ENCODE peak calls at places on chromosomes 5 and 9, in five cellular contexts. Z is adipocyte, Q is endodermal cell, X is neural progenitor cell, H is IMR-90. R is an unnamed sample.

GRCh38 chr5:39331993-39332392 is 32.3 kb downstream of the C9 start:
- DNase-seq in Z (peak; percentile 34), X (no peak), H (no peak), Q (no peak), R (peak; percentile 46)

GRCh38 chr5:147635882-147636531 is 126.1 kb upstream of the DPYSL3 start:
- DNase-seq in X (no peak), H (no peak), Q (no peak), Z (no peak), R (no peak)

GRCh38 chr9:95822583-95823431 is 52.7 kb upstream of the ERCC6L2 start:
- DNase-seq in Z (peak; percentile 74), X (no peak), Q (no peak), H (peak; percentile 98), R (peak; percentile 72)

GRCh38 chr5:112649882-112650281 is 87.8 kb upstream of the APC start:
- DNase-seq in X (no peak), Z (no peak), H (no peak), Q (no peak), R (no peak)

GRCh38 chr5:113378486-113378885 is 56.3 kb downstream of the TSSK1B start:
- DNase-seq in Q (no peak), X (no peak), Z (peak; percentile 27), H (no peak), R (no peak)

GRCh38 chr5:144068926-144069325 is 101.5 kb downstream of the YIPF5 start:
- DNase-seq in H (no peak), Q (no peak), X (peak; percentile 57), Z (peak; percentile 13), R (peak; percentile 48)

GRCh38 chr9:107734231-107735014 is 244.9 kb upstream of the KLF4 start:
- DNase-seq in Q (no peak), H (peak; percentile 96), Z (peak; percentile 95), X (no peak), R (peak; percentile 93)

GRCh38 chr5:136211282-136211681 is 18.3 kb upstream of the SMIM32 start:
- DNase-seq in Q (no peak), Z (no peak), H (no peak), X (peak; percentile 33), R (no peak)

GRCh38 chr9:4050686-4051315 is 249.1 kb downstream of the GLIS3 start:
- DNase-seq in Z (no peak), X (peak; percentile 66), Q (no peak), H (no peak), R (no peak)

GRCh38 chr5:55575815-55576583 is 41.2 kb upstream of the PLPP1 start:
- DNase-seq in H (peak; percentile 60), Z (peak; percentile 44), X (no peak), Q (no peak), R (no peak)

GRCh38 chr9:95087659-95088242 is 229.8 kb downstream of the FANCC start:
- DNase-seq in Q (no peak), X (no peak), Z (peak; percentile 37), H (no peak), R (peak; percentile 33)

GRCh38 chr5:137398175-137398574 is 101.0 kb downstream of the SPOCK1 start:
- DNase-seq in Z (no peak), Q (no peak), H (no peak), X (no peak), R (no peak)

GRCh38 chr9:16640649-16641048 is 229.8 kb downstream of the BNC2 start:
- DNase-seq in H (no peak), Z (no peak), Q (peak; percentile 63), X (peak; percentile 45), R (peak; percentile 32)

GRCh38 chr5:168374532-168374931 is 83.1 kb downstream of the WWC1 start:
- DNase-seq in H (peak; percentile 34), X (no peak), Z (no peak), Q (no peak), R (no peak)

GRCh38 chr5:150804388-150804787 is 25.8 kb downstream of the SMIM3 start:
- DNase-seq in X (no peak), Z (no peak), Q (no peak), H (no peak), R (no peak)

GRCh38 chr9:135255033-135255842 is 167.8 kb downstream of the OLFM1 start:
- DNase-seq in H (no peak), Z (no peak), Q (peak; percentile 67), X (no peak), R (no peak)

GRCh38 chr9:38226491-38226951 is 157.5 kb upstream of the SHB start:
- DNase-seq in X (no peak), Q (peak; percentile 77), H (peak; percentile 4), Z (no peak), R (peak; percentile 5)

GRCh38 chr9:6198251-6198650 is 17.4 kb upstream of the IL33 start:
- DNase-seq in X (no peak), Z (no peak), Q (no peak), H (no peak), R (no peak)

GRCh38 chr5:35679351-35679750 is 61.7 kb downstream of the SPEF2 start:
- DNase-seq in Q (no peak), Z (peak; percentile 41), H (no peak), X (no peak), R (no peak)

GRCh38 chr5:135834639-135835529 is at the start of gene SLC25A48:
- DNase-seq in H (peak; percentile 16), Q (peak; percentile 96), X (peak; percentile 93), Z (peak; percentile 61), R (peak; percentile 68)

GRCh38 chr9:122819791-122820489 is 8.4 kb downstream of the PDCL start:
- DNase-seq in H (peak; percentile 78), Z (peak; percentile 54), Q (no peak), X (no peak), R (no peak)

DNA sequence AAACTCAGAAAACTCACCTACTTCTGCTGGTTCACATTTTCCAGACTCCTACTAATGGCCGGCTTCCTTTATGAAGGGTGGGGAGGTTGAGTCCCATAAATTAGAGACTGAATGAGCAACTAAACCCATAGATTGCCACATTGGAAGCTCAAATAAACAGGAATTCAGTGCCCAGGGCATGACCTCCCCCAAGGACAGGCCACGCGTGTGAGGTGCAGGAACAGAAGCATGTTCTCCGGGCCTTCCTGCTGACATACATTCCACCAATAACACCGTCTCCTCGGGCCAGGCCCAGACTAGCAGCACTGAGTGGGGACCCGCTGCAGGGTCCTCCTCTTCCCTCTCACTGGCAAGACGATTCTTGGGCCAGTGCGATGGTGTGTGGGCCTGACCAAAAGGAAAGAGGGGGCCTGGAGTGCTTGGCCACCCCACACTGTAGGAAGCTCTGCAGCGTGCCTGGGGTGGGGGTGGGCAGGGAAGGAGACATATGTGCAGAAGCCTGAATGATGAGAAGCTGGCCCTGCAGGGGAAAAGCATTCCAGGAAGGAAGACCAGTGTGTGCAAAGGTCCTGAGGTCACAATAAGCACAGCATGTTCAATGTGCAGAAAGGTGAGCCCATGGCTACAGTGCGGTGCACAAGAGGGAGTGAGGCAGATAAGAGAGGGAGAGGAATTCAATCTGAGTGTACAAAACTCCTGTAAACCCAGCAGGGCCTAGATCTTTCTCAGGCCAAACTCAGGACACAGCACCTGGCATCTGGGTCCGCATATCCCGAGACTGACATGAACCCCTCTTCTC is 12.0 kb downstream of the PTGES start:
- DNase-seq in Q (no peak), H (no peak), Z (no peak), X (no peak), R (no peak)
- H3K9ac ChIP-seq in Q (no peak overlapping the region), H (no peak overlapping the region), Z (peak overlapping the region; percentile 34), X (no peak overlapping the region), R (no peak overlapping the region)

DNA sequence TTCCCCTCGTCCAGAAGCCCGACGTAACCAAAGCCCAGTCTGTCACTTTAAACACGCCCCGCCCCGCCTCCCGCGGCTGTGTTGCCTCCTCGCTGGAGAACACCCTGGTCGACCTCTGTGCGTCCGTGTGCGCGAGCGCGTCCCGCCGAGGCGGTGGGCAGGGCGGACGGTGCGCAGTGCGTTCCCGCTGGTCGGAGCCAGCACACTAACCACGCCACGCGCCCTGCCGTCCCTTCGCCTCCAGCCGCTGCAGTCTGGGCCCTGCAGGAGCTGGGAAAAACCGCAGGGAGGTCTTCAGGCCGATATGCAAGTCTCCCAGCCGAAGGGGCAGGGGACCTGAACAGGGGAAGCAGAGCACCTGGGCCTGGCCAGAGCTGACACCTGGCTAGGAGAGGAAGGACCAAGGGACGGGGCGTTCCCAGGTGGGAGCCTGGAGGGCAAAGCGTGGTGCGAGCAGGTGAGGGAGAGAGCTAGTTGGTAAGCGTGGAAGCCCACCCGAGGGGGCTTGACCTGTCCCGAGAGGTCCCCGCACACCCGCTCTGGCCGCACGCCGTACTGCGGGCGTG is 1.3 kb upstream of the PHPT1 start:
- DNase-seq in Q (peak; percentile 94), Z (peak; percentile 95), H (peak; percentile 73), X (peak; percentile 91), R (peak; percentile 92)
- H3K4me1 ChIP-seq in Q (peaks cover 8% of the 10 kb centered on the region), Z (peaks cover 8% of the 10 kb centered on the region), H (peaks cover 9% of the 10 kb centered on the region), X (peaks cover 5% of the 10 kb centered on the region), R (no peaks in the 10 kb centered on the region)

DNA sequence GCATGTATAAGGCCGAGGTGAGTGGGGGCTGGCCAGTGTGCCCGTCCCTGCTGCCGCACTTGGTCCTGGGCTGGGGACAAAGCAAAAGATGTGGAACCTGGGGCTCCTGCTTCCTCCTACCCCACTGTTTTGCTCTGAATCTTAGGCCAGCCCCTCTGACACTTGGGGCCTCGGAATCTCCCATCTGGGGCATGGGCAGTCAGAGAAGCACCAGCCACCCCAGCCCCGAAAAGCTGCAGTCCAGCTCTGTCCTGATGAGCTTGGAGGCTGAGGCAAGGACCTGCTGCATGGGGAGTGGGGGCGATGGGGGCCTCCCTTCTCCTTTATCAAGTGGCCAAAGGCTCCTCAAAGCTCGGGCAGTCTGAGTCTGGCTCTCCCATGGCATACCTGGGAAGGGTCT is 31.3 kb downstream of the PTPA start:
- DNase-seq in Q (no peak), Z (no peak), X (no peak), H (no peak), R (no peak)
- H3K9ac ChIP-seq in Q (no peak overlapping the region), Z (peak overlapping the region; percentile 99), X (no peak overlapping the region), H (peak overlapping the region; percentile 69), R (peak overlapping the region; percentile 99)

GRCh38 chr5:154237376-154237743 is 46.8 kb downstream of the GALNT10 start:
- DNase-seq in Q (no peak), X (no peak), H (no peak), Z (no peak), R (no peak)
- H3K4me1 ChIP-seq in Q (peaks cover 37% of the 10 kb centered on the region), X (peaks cover 31% of the 10 kb centered on the region), H (no peaks in the 10 kb centered on the region), Z (peaks cover 7% of the 10 kb centered on the region), R (no peaks in the 10 kb centered on the region)

DNA sequence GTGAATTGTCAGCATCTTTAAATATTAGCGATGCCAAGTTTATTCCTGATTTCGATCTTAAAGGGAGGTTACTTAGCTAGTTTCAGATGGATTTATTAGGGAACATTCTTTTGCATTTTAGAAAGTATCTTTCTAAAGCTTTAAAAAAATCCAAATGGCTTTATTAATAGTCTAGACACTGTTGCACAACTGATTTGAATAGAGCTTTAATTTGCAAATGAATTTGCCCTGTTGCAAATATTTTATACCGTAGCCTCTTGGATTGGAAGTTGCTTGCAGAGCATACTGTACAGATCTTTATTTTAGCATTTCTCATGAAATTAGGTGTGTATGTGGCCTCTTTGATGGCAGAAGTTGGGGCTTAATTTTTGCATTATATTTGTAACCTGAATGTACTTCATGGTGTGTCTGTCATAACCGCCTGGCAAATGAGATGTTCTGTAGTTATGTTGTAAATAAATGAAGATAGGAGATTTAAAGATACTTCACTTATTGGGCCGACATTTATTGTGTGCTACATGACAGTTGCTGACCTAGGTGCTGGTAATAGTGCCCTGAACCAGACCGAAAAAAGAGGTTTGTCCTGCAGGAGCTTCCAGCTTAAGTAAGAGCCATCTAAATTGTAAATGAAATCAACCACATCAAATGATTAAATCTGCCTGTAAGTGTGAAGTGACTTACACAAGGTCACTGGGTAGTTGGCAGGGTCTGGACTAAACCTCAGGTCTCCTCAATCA is 1.8 kb downstream of the TCERG1 start:
- DNase-seq in Z (peak; percentile 36), H (no peak), X (no peak), Q (no peak), R (peak; percentile 41)
- H3K9ac ChIP-seq in Z (no peak overlapping the region), H (no peak overlapping the region), X (peak overlapping the region; percentile 96), Q (peak overlapping the region; percentile 99), R (peak overlapping the region; percentile 99)

R was measured in GM23248.